ENCODE peak calls at places on chromosome 13, in eight cellular contexts. C is GM13976, P is amniotic stem cell, X is heart left ventricle, V is RCC 7860, Q is iris pigment epithelial cell, I is activated T-helper 1 cell treated with Interleukin-2 at 50 U/mL for 16 hours, H is neuronal stem cell. U is an unnamed sample.

GRCh38 chr13:50421457-50422130 is 406.4 kb downstream of the KCNRG start:
- DNase-seq in V (peak; percentile 57), H (no peak), C (no peak), P (no peak), I (no peak), Q (peak; percentile 37), X (no peak), U (no peak)

GRCh38 chr13:27424246-27425150 is at the start of gene GTF3A:
- DNase-seq in C (peak; percentile 97), V (peak; percentile 58), P (peak; percentile 54), Q (peak; percentile 83), X (peak; percentile 86), I (peak; percentile 86), H (peak; percentile 87), U (peak; percentile 64)

GRCh38 chr13:21825186-21825585 is 154.3 kb downstream of the FGF9 start:
- DNase-seq in V (no peak), X (no peak), I (no peak), Q (no peak), C (no peak), P (no peak), H (no peak), U (no peak)

GRCh38 chr13:114088863-114089262 is 43.6 kb downstream of the RASA3 start:
- DNase-seq in P (no peak), X (no peak), C (no peak), Q (no peak), I (no peak), V (no peak), H (no peak), U (no peak)

GRCh38 chr13:95569966-95570365 is 17.4 kb downstream of the CLDN10 start:
- DNase-seq in X (no peak), P (no peak), V (no peak), Q (no peak), H (no peak), I (no peak), C (no peak), U (no peak)

GRCh38 chr13:44967656-44968451 is 21.4 kb downstream of the NUFIP1 start:
- DNase-seq in C (no peak), H (no peak), X (no peak), I (no peak), P (no peak), V (no peak), Q (peak; percentile 58), U (peak; percentile 40)

GRCh38 chr13:35474551-35474950 is 1.9 kb downstream of the MAB21L1 start:
- DNase-seq in I (no peak), C (no peak), X (no peak), V (no peak), H (no peak), P (no peak), Q (no peak), U (no peak)

GRCh38 chr13:60431108-60431700 is 34.2 kb downstream of the TDRD3 start:
- DNase-seq in V (peak; percentile 55), P (no peak), Q (peak; percentile 71), H (peak; percentile 41), I (no peak), X (no peak), C (no peak), U (peak; percentile 26)